ENCODE peak calls at places on chromosomes 1 and 21, in seven cellular contexts. G is stromal cell of bone marrow; E is heart left ventricle; B is T-helper 2 cell; I is GF-D8; H is EH; X is stimulated activated CD4-positive, alpha-beta T cell treated with anti-CD3 and anti-CD28 coated beads, Interleukin-1b, Interleukin-23, amount 100 ng/mL, for 4 hours. V is an unnamed sample.

GRCh38 chr1:167718926-167719691 is 2.7 kb upstream of the MPZL1 start:
- DNase-seq in G (no peak), B (no peak), I (no peak), H (no peak), E (no peak), X (no peak), V (no peak)

GRCh38 chr1:98924971-98925370 is 79.7 kb downstream of the PLPPR5 start:
- DNase-seq in E (no peak), B (no peak), X (no peak), G (no peak), H (peak; percentile 23), I (no peak), V (no peak)

GRCh38 chr1:201748331-201748730 is 80.6 kb upstream of the IPO9 start:
- DNase-seq in G (peak; percentile 84), H (peak; percentile 99), B (no peak), I (no peak), E (no peak), X (no peak), V (no peak)

GRCh38 chr1:214439352-214440119 is 111.9 kb downstream of the PTPN14 start:
- DNase-seq in I (no peak), G (no peak), B (peak; percentile 6), E (no peak), X (no peak), H (no peak), V (no peak)

GRCh38 chr1:162081316-162081715 is 11.8 kb downstream of the NOS1AP start:
- DNase-seq in H (peak; percentile 25), E (no peak), I (no peak), B (no peak), X (no peak), G (no peak), V (no peak)

GRCh38 chr1:24107462-24108225 is 4.3 kb downstream of the MYOM3 start:
- DNase-seq in H (peak; percentile 58), X (no peak), B (no peak), I (no peak), G (no peak), E (no peak), V (no peak)

GRCh38 chr1:227396539-227397355 is 78.5 kb upstream of the CDC42BPA start:
- DNase-seq in X (no peak), E (no peak), H (no peak), G (no peak), I (no peak), B (no peak), V (no peak)

GRCh38 chr1:37423810-37424209 is 50.6 kb upstream of the ZC3H12A start:
- DNase-seq in B (no peak), X (no peak), I (no peak), H (no peak), E (no peak), G (no peak), V (no peak)

GRCh38 chr1:215845224-215845902 is 278.3 kb downstream of the KCTD3 start:
- DNase-seq in G (peak; percentile 80), H (peak; percentile 88), B (no peak), I (no peak), E (no peak), X (no peak), V (no peak)

GRCh38 chr1:51564124-51564523 is 45.1 kb upstream of the EPS15 start:
- DNase-seq in G (no peak), B (no peak), I (no peak), X (no peak), E (no peak), H (peak; percentile 61), V (no peak)

GRCh38 chr21:20662523-20662922 is 335.7 kb upstream of the NCAM2 start:
- DNase-seq in E (no peak), G (no peak), H (no peak), X (no peak), B (no peak), I (no peak), V (no peak)